ENCODE peak calls at places on chromosome 5, in ten cellular contexts. Y, B, R, S, X, M, N, H, W and V are unnamed samples. For H3K4me1, the result is how much of the 10 kb centered on the place peaks cover.

GRCh38 chr5:157502143-157502647 is 42.2 kb downstream of the NIPAL4 start:
- DNase-seq in W (no peak), N (no peak), S (no peak), R (no peak), M (no peak), H (no peak), B (no peak), X (peak), Y (no peak), V (no peak)

GRCh38 chr5:62498961-62499360 is 79.7 kb upstream of the LRRC70 start:
- DNase-seq in S (no peak), N (no peak), M (no peak), H (no peak), W (no peak), X (no peak), R (no peak), B (no peak), Y (no peak), V (no peak)

GRCh38 chr5:116418774-116419173 is 155.8 kb downstream of the SEMA6A start:
- DNase-seq in M (no peak), B (no peak), N (no peak), S (no peak), H (no peak), X (no peak), Y (no peak), W (no peak), R (no peak), V (no peak)

GRCh38 chr5:66113160-66113559 is 30.9 kb upstream of the SREK1 start:
- DNase-seq in X (no peak), W (peak), M (no peak), Y (peak), B (no peak), R (no peak), S (no peak), H (no peak), N (peak), V (no peak)

GRCh38 chr5:93831449-93831848 is 90.0 kb upstream of the POU5F2 start:
- DNase-seq in N (peak), S (peak), B (no peak), X (no peak), W (peak), Y (no peak), M (no peak), R (no peak), H (no peak), V (no peak)

GRCh38 chr5:181159286-181160143 is 12.1 kb downstream of the OR2V2 start:
- DNase-seq in R (peak), N (peak), M (peak), Y (peak), X (peak), W (peak), B (peak), H (peak), S (peak), V (peak)

GRCh38 chr5:135185461-135186075 is 151.5 kb upstream of the PITX1 start:
- DNase-seq in Y (no peak), B (no peak), N (no peak), W (peak), H (no peak), R (no peak), X (peak), M (no peak), S (no peak), V (peak)

GRCh38 chr5:144549580-144549979 is 378.9 kb downstream of the KCTD16 start:
- DNase-seq in S (no peak), W (peak), H (no peak), N (no peak), M (no peak), Y (no peak), X (peak), R (no peak), B (no peak), V (no peak)

GRCh38 chr5:40410939-40411635 is 268.6 kb upstream of the PTGER4 start:
- DNase-seq in N (peak), S (no peak), X (no peak), W (peak), B (no peak), Y (no peak), H (no peak), M (no peak), R (no peak), V (no peak)

GRCh38 chr5:113330533-113331200 is 104.1 kb downstream of the TSSK1B start:
- DNase-seq in X (no peak), S (peak), Y (peak), R (peak), H (peak), M (no peak), N (peak), B (no peak), W (peak), V (no peak)

GRCh38 chr5:1293416-1293996 is 1.4 kb downstream of the TERT start:
- DNase-seq in B (no peak), W (no peak), X (no peak), M (no peak), R (no peak), Y (no peak), S (no peak), N (no peak), H (no peak), V (peak)

GRCh38 chr5:67366256-67366655 is 169.7 kb upstream of the CD180 start:
- DNase-seq in M (no peak), Y (no peak), R (no peak), X (no peak), N (no peak), W (no peak), H (no peak), S (no peak), B (no peak), V (no peak)

GRCh38 chr5:75167345-75167744 is 69.3 kb downstream of the ANKRD31 start:
- DNase-seq in W (no peak), M (no peak), B (no peak), N (peak), H (no peak), R (no peak), S (peak), X (no peak), Y (peak), V (no peak)

GRCh38 chr5:176201811-176202210 is 36.4 kb upstream of the SIMC1 start:
- DNase-seq in R (no peak), H (no peak), S (no peak), M (peak), N (no peak), W (no peak), X (no peak), Y (no peak), B (no peak), V (peak)

GRCh38 chr5:149581192-149581861 is at the start of gene ARHGEF37:
- DNase-seq in W (peak), X (peak), R (peak), S (no peak), Y (peak), B (peak), N (peak), M (peak), H (peak), V (peak)

GRCh38 chr5:61631438-61631941 is 299.4 kb downstream of the ZSWIM6 start:
- DNase-seq in M (peak), W (peak), Y (no peak), S (no peak), H (peak), B (no peak), X (peak), R (peak), N (no peak), V (no peak)

GRCh38 chr5:5953641-5954040 is 424.7 kb downstream of the MED10 start:
- DNase-seq in Y (no peak), S (no peak), M (no peak), H (no peak), R (no peak), B (no peak), W (no peak), N (peak), X (no peak), V (no peak)

GRCh38 chr5:136186786-136187185 is 6.2 kb downstream of the SMIM32 start:
- DNase-seq in H (no peak), W (no peak), N (no peak), M (no peak), X (no peak), Y (no peak), R (no peak), B (no peak), S (no peak), V (no peak)

GRCh38 chr5:123937230-123937629 is 425.3 kb downstream of the CSNK1G3 start:
- DNase-seq in Y (peak), M (no peak), N (peak), H (no peak), B (no peak), W (peak), X (peak), S (no peak), R (peak), V (peak)

GRCh38 chr5:133365738-133366137 is 246.6 kb downstream of the FSTL4 start:
- DNase-seq in R (no peak), S (no peak), H (no peak), M (no peak), B (no peak), Y (no peak), X (no peak), N (no peak), W (no peak), V (no peak)

GRCh38 chr5:61603211-61603908 is 271.3 kb downstream of the ZSWIM6 start:
- DNase-seq in X (no peak), R (no peak), W (no peak), M (no peak), N (peak), B (no peak), S (peak), Y (no peak), H (peak), V (peak)

GRCh38 chr5:107542428-107542827 is 128.3 kb downstream of the EFNA5 start:
- DNase-seq in X (peak), Y (peak), W (peak), N (peak), S (peak), B (peak), R (no peak), M (peak), H (peak), V (no peak)

GRCh38 chr5:145554399-145554798 is 280.7 kb downstream of the PRELID2 start:
- DNase-seq in H (no peak), R (peak), S (no peak), W (peak), N (peak), M (no peak), X (no peak), Y (no peak), B (no peak), V (no peak)

GRCh38 chr5:125181955-125182354 is 435.5 kb upstream of the ZNF608 start:
- DNase-seq in X (no peak), M (no peak), H (no peak), Y (no peak), B (no peak), R (no peak), W (no peak), N (no peak), S (no peak), V (no peak)

DNA sequence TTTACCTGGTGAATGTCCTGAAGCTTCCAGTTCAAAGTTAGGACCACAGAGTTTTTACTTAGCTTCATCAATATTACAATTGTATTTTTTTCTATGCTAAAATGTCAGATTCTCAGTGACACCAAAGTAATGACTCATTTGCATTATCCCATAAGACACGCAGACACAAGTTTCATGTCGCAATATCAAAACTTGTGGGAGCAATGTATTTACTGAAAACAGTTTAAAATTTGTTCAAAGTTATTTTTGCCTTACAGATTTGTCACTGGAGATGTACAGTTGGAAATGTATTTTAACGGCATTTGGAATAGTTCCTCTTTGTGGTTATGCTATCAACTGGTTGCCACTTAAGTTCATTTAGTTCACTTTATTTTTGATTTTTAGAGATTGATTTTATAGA is 36.2 kb upstream of the DAP start:
- DNase-seq in S (no peak), N (no peak), X (no peak), H (no peak), R (no peak), B (no peak), M (no peak), W (peak), Y (no peak), V (no peak)
- H3K4me1 ChIP-seq in S (under half), N (under half), X (under half), H (under half), R (under half), B (under half), M (under half), W (under half), Y (under half), V (under half)

GRCh38 chr5:34652466-34652865 is 3.7 kb upstream of the RAI14 start:
- DNase-seq in N (no peak), Y (no peak), W (no peak), X (no peak), S (no peak), R (no peak), B (no peak), M (no peak), H (no peak), V (no peak)

GRCh38 chr5:34655354-34655991 is 655 bp upstream of the RAI14 start:
- DNase-seq in R (peak), S (peak), X (peak), B (peak), W (peak), H (peak), Y (peak), N (peak), M (peak), V (peak)

GRCh38 chr5:34653708-34654107 is 2.4 kb upstream of the RAI14 start:
- DNase-seq in X (no peak), N (no peak), B (no peak), Y (no peak), S (no peak), R (no peak), W (no peak), M (no peak), H (no peak), V (no peak)

GRCh38 chr5:34651791-34652190 is 4.3 kb upstream of the RAI14 start:
- DNase-seq in Y (no peak), W (no peak), R (no peak), B (no peak), H (no peak), N (no peak), X (no peak), S (no peak), M (no peak), V (no peak)

DNA sequence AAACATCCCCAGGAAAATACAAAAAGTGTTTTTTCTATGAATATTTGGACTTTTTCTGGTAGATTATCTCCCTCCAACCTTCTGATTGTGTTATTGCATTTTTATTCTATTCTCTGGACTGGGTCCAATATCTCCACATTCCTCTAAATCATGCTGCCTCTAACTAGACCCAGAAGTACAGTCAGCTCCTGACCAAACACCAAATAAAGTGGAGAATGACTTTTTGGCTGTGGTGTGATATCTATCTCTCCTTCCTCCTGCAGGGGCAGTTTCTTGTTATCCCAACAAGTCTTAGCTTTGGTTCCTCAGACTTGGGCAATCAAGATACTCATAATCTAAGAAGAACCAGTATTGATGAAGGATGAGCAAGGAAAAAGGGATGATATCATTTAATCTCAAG is 3.2 kb upstream of the RAI14 start:
- DNase-seq in Y (no peak), X (no peak), H (no peak), W (peak), M (no peak), N (peak), B (no peak), R (no peak), S (no peak), V (no peak)
- TF ChIP-seq CTCF in Y (no peak), X (no peak), H (no peak), W (no peak), M (no peak), N (no peak), B (no peak), R (no peak), S (no peak), V (no peak)

GRCh38 chr5:169081008-169081724 is 219.8 kb downstream of the SLIT3 start:
- DNase-seq in M (no peak), H (no peak), W (no peak), Y (no peak), B (no peak), N (no peak), R (no peak), S (no peak), X (no peak), V (peak)

GRCh38 chr5:169079697-169080096 is 221.2 kb downstream of the SLIT3 start:
- DNase-seq in Y (no peak), N (no peak), B (no peak), S (no peak), R (no peak), H (no peak), M (no peak), X (no peak), W (no peak), V (no peak)

GRCh38 chr5:169084775-169085566 is 216.0 kb downstream of the SLIT3 start:
- DNase-seq in R (no peak), B (no peak), N (no peak), H (no peak), X (no peak), W (no peak), S (no peak), Y (no peak), M (no peak), V (peak)

GRCh38 chr5:169083394-169084018 is 217.4 kb downstream of the SLIT3 start:
- DNase-seq in H (no peak), R (no peak), X (no peak), W (no peak), S (no peak), N (no peak), Y (peak), M (no peak), B (no peak), V (peak)

DNA sequence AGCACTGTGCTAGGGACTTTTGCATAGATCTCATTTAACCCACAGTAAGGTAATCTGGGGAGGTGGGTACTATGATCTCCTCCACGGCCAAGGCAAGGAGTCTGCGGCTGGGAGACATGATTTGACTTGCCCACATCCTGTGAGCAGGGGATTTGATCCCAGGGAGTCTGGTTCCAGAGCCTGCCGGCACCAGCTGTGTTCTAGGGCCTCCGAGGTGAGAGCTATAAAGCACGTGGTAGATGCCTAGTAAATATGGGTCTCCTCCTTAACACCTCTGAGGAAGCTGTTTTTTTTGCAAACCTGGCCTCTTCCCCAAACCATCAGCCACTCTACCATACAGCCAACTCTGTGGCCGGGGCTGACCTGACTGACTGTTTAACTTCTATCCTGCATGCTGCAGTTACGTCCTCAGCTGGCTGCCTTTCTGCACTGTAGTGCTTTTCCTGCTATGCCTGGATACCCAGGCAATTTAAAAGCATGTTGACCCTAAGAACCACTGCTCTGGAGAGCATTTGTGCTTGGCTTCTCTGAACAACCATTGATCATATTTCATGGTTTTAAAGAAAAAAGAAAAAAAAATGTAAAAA is 220.5 kb downstream of the SLIT3 start:
- DNase-seq in X (no peak), R (no peak), H (no peak), W (no peak), B (no peak), Y (no peak), N (no peak), S (no peak), M (no peak), V (peak)
- H3K4me1 ChIP-seq in X (under half), R (under half), H (under half), W (under half), B (under half), Y (under half), N (under half), S (under half), M (under half), V (under half)

GRCh38 chr5:9464478-9464877 is 81.4 kb downstream of the SEMA5A start:
- DNase-seq in M (no peak), Y (no peak), W (no peak), S (no peak), B (no peak), N (no peak), X (no peak), R (no peak), H (no peak), V (no peak)

GRCh38 chr5:9456435-9457042 is 89.3 kb downstream of the SEMA5A start:
- DNase-seq in Y (no peak), R (no peak), H (no peak), M (no peak), N (no peak), X (no peak), B (no peak), S (no peak), W (peak), V (no peak)

GRCh38 chr5:9455826-9456434 is 89.9 kb downstream of the SEMA5A start:
- DNase-seq in X (no peak), B (no peak), R (no peak), S (no peak), M (no peak), N (no peak), Y (no peak), W (no peak), H (no peak), V (peak)

GRCh38 chr5:9462109-9462508 is 83.8 kb downstream of the SEMA5A start:
- DNase-seq in M (no peak), W (no peak), N (no peak), S (no peak), Y (no peak), R (no peak), X (no peak), H (no peak), B (no peak), V (no peak)

DNA sequence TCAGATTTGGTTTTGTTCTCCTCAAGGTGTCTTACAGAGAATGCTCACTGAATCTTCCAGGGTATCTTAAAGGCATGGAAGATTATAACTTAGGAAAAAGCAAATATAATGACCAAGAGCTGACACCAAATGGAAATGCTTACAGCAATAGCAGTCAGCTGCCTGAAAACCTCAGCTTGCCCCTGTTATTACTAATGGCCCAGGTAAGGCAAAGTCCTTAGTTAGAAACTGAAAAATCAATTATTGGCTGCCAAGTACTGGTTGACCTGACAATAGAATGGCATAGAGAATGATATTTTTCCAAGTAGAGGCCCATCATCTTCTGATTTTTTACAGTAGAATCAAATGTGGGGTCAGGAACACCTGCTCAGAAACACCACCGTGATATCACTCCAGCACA is 84.6 kb downstream of the SEMA5A start:
- DNase-seq in S (no peak), M (no peak), X (no peak), H (no peak), B (no peak), N (no peak), R (no peak), W (no peak), Y (no peak), V (no peak)
- TF ChIP-seq CTCF in S (no peak), M (no peak), X (no peak), H (no peak), B (no peak), N (no peak), R (no peak), W (no peak), Y (no peak), V (no peak)

DNA sequence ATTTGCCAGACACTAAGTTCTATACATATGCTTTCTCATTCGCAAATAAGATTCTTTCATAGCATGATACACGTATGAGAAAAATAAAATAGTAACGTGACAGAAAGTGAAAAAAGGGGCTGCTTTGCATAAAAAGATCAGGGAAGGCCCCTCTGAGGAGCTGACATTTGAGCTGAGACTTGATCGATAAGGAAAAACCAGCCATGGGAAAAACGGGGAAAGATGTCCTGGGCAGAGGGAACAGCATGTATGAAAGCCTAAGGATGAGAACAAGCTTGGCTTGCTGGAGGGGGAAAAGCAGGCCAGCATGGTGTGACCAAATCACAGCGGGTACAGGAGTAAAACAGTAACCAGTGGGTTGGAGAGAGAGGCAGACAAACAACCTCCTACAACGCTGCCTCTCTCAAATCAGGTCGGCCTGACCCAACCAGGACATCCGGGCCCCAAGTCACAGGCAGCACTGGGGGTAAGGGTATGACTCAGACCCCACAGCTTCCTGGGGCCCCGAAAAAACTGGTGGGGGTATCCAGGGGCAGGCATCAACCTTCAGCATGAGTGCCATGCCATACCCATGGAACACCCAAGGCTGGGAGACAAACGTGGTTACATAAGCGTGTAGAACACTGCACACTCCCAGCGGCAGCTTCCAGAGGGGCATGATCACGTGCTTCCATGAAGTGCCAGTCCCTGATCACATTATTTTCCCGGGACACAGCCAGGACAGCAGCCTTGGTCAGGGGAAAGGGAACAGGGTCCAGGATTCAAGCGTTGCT is 2.2 kb downstream of the TNIP1 start:
- DNase-seq in H (no peak), X (no peak), R (no peak), W (no peak), M (no peak), S (no peak), Y (no peak), N (no peak), B (no peak), V (no peak)
- H3K4me1 ChIP-seq in H (half or more), X (half or more), R (under half), W (under half), M (under half), S (half or more), Y (half or more), N (half or more), B (half or more), V (under half)